ENCODE peak calls at places on chromosomes 6 and 20, in seven cellular contexts. H is GM10248, P is endothelial cell, T is fibroblast of villous mesenchyme, G is AG20443, F is upper lobe of right lung, V is HCT116. Z is an unnamed sample.

GRCh38 chr20:1567392-1568165 is 10.1 kb upstream of the SIRPD start:
- DNase-seq in T (no peak), V (peak), P (no peak), G (peak), H (no peak), F (no peak), Z (peak)

GRCh38 chr6:11778648-11779307 is at the start of gene ADTRP:
- DNase-seq in T (peak), P (no peak), F (no peak), V (no peak), G (no peak), H (no peak), Z (no peak)

GRCh38 chr6:34969662-34970265 is 80.7 kb downstream of the ANKS1A start:
- DNase-seq in P (no peak), G (no peak), V (no peak), F (no peak), T (peak), H (no peak), Z (no peak)

GRCh38 chr6:131084982-131085381 is 21.9 kb upstream of the EPB41L2 start:
- DNase-seq in P (no peak), F (no peak), T (no peak), G (no peak), H (no peak), V (no peak), Z (no peak)

GRCh38 chr20:41249781-41250281 is 67.7 kb downstream of the ZHX3 start:
- DNase-seq in P (peak), V (no peak), T (peak), H (peak), F (no peak), G (peak), Z (peak)

GRCh38 chr6:31381666-31382065 is 21.7 kb upstream of the MICA start:
- DNase-seq in V (no peak), G (no peak), T (no peak), P (no peak), H (no peak), F (no peak), Z (no peak)

GRCh38 chr6:79941489-79942151 is 5.7 kb downstream of the ELOVL4 start:
- DNase-seq in V (no peak), G (no peak), H (no peak), F (no peak), T (no peak), P (no peak), Z (no peak)

GRCh38 chr6:13304580-13305255 is 23.6 kb downstream of the TBC1D7 start:
- DNase-seq in P (no peak), F (no peak), H (peak), G (no peak), T (no peak), V (no peak), Z (no peak)

GRCh38 chr20:51796332-51796731 is 6.0 kb downstream of the SALL4 start:
- DNase-seq in P (no peak), T (no peak), V (no peak), F (no peak), H (no peak), G (no peak), Z (no peak)

GRCh38 chr6:168417158-168417557 is 23.8 kb upstream of the SMOC2 start:
- DNase-seq in G (no peak), T (no peak), H (no peak), P (no peak), V (no peak), F (peak), Z (no peak)

GRCh38 chr6:30913721-30914075 is 340 bp upstream of the VARS2 start:
- DNase-seq in F (no peak), H (no peak), P (no peak), V (no peak), T (no peak), G (no peak), Z (no peak)

GRCh38 chr6:31639449-31639861 is 13.0 kb downstream of the BAG6 start:
- DNase-seq in H (no peak), G (peak), T (no peak), V (no peak), P (no peak), F (no peak), Z (no peak)

GRCh38 chr6:149278996-149279395 is 38.5 kb upstream of the TAB2 start:
- DNase-seq in F (no peak), P (no peak), T (no peak), V (no peak), H (no peak), G (no peak), Z (no peak)

GRCh38 chr20:24109008-24109407 is 120.4 kb upstream of the GGTLC1 start:
- DNase-seq in P (no peak), G (no peak), V (no peak), T (no peak), F (no peak), H (no peak), Z (no peak)